ENCODE peak calls at places on chromosomes 16 and 17, in ten cellular contexts. M, Q, K, P, U, X, O, W, T and E are unnamed samples.

GRCh38 chr17:76944477-76944876 is 76.3 kb downstream of the MGAT5B start:
- DNase-seq in Q (no peak), M (no peak), U (no peak), P (no peak), X (no peak), T (no peak), O (no peak), W (no peak), K (no peak), E (no peak)

GRCh38 chr17:29070795-29071194 is 27.9 kb downstream of the PIPOX start:
- DNase-seq in U (no peak), O (no peak), T (no peak), M (no peak), W (no peak), X (no peak), K (no peak), Q (no peak), P (no peak), E (no peak)

GRCh38 chr17:47820023-47820789 is 1.4 kb downstream of the OSBPL7 start:
- DNase-seq in Q (no peak), W (no peak), K (no peak), O (no peak), X (no peak), T (no peak), M (no peak), U (no peak), P (no peak), E (no peak)

GRCh38 chr16:87552772-87553171 is 49.5 kb upstream of the JPH3 start:
- DNase-seq in O (no peak), X (no peak), Q (peak), T (no peak), P (no peak), U (no peak), K (peak), W (no peak), M (no peak), E (no peak)

GRCh38 chr17:44589316-44590071 is 32.2 kb downstream of the FZD2 start:
- DNase-seq in U (no peak), K (peak), M (no peak), T (no peak), Q (no peak), P (no peak), X (no peak), W (no peak), O (no peak), E (no peak)

GRCh38 chr17:1576500-1576899 is 13.9 kb upstream of the PITPNA start:
- DNase-seq in T (no peak), K (no peak), X (no peak), P (no peak), O (no peak), Q (no peak), M (no peak), W (no peak), U (no peak), E (no peak)

GRCh38 chr17:18143044-18143936 is 34.7 kb downstream of the MYO15A start:
- DNase-seq in M (no peak), T (no peak), X (no peak), U (peak), O (peak), W (no peak), P (no peak), Q (peak), K (peak), E (no peak)

GRCh38 chr17:78432226-78432894 is 53.9 kb downstream of the PGS1 start:
- DNase-seq in P (no peak), K (no peak), T (no peak), Q (no peak), M (no peak), X (no peak), O (no peak), W (no peak), U (no peak), E (no peak)

GRCh38 chr16:65789546-65789945 is 576.9 kb upstream of the CDH5 start:
- DNase-seq in W (no peak), T (no peak), Q (no peak), P (no peak), X (no peak), O (no peak), K (no peak), M (no peak), U (no peak), E (no peak)

GRCh38 chr16:22323998-22324786 is 27.0 kb downstream of the POLR3E start:
- DNase-seq in K (no peak), M (no peak), O (no peak), U (no peak), T (no peak), Q (no peak), X (no peak), P (no peak), W (no peak), E (peak)

GRCh38 chr17:17155568-17155967 is 50.6 kb downstream of the PLD6 start:
- DNase-seq in O (no peak), P (no peak), W (no peak), T (no peak), U (no peak), M (no peak), Q (no peak), X (no peak), K (peak), E (no peak)

GRCh38 chr17:15485045-15485444 is 17.6 kb upstream of the CDRT4 start:
- DNase-seq in M (no peak), K (no peak), U (no peak), T (no peak), P (no peak), O (no peak), W (no peak), X (no peak), Q (no peak), E (no peak)

GRCh38 chr17:81456798-81457197 is 55.8 kb downstream of the ACTG1 start:
- DNase-seq in P (no peak), M (no peak), O (no peak), X (no peak), W (no peak), K (no peak), U (no peak), T (no peak), Q (no peak), E (no peak)

GRCh38 chr17:39823407-39824054 is 40.6 kb downstream of the IKZF3 start:
- DNase-seq in M (no peak), O (no peak), T (no peak), X (no peak), Q (no peak), K (peak), U (no peak), P (no peak), W (no peak), E (no peak)

GRCh38 chr17:10337976-10338375 is 34.8 kb downstream of the MYH13 start:
- DNase-seq in U (peak), Q (no peak), K (no peak), P (no peak), O (peak), M (no peak), W (no peak), T (no peak), X (no peak), E (no peak)

GRCh38 chr16:83215417-83216001 is 588.7 kb downstream of the CDH13 start:
- DNase-seq in K (peak), X (peak), Q (peak), M (no peak), P (no peak), W (peak), O (peak), T (no peak), U (peak), E (no peak)

GRCh38 chr17:20925091-20925490 is 117.7 kb downstream of the USP22 start:
- DNase-seq in W (no peak), K (peak), U (no peak), O (peak), X (no peak), T (no peak), M (no peak), P (no peak), Q (peak), E (no peak)

GRCh38 chr17:48180842-48181241 is 73.3 kb downstream of the SNX11 start:
- DNase-seq in T (no peak), M (no peak), X (no peak), Q (no peak), W (no peak), O (no peak), K (no peak), P (no peak), U (no peak), E (no peak)

GRCh38 chr17:73754886-73755285 is 110.6 kb upstream of the SDK2 start:
- DNase-seq in W (no peak), X (no peak), K (no peak), U (no peak), T (no peak), P (no peak), M (no peak), Q (no peak), O (no peak), E (no peak)

GRCh38 chr16:85480727-85481101 is 132.4 kb upstream of the GSE1 start:
- DNase-seq in O (no peak), X (no peak), P (no peak), T (no peak), M (no peak), Q (no peak), U (no peak), W (no peak), K (no peak), E (no peak)

GRCh38 chr17:31696184-31696602 is 162.9 kb downstream of the COPRS start:
- DNase-seq in Q (no peak), T (no peak), K (peak), O (peak), P (no peak), U (peak), M (no peak), W (no peak), X (no peak), E (peak)

GRCh38 chr17:12691173-12691572 is 25.5 kb downstream of the MYOCD start:
- DNase-seq in M (no peak), W (no peak), K (no peak), X (no peak), O (no peak), T (no peak), P (no peak), Q (no peak), U (no peak), E (no peak)

GRCh38 chr17:32267690-32268205 is 2.1 kb downstream of the RHBDL3 start:
- DNase-seq in M (no peak), U (peak), K (peak), W (no peak), Q (peak), T (no peak), X (no peak), O (no peak), P (no peak), E (no peak)

GRCh38 chr17:73360961-73361761 is 49.4 kb upstream of the CDC42EP4 start:
- DNase-seq in W (no peak), X (no peak), Q (no peak), P (no peak), M (no peak), O (no peak), T (no peak), U (no peak), K (no peak), E (no peak)

GRCh38 chr16:87713469-87714229 is 52.1 kb downstream of the KLHDC4 start:
- DNase-seq in O (no peak), W (peak), K (no peak), Q (no peak), P (peak), M (no peak), T (no peak), X (peak), U (no peak), E (no peak)

GRCh38 chr17:44198721-44199552 is 747 bp downstream of the ATXN7L3 start:
- DNase-seq in W (peak), M (peak), O (peak), T (peak), Q (peak), K (peak), P (peak), X (no peak), U (peak), E (no peak)

GRCh38 chr17:62628845-62629555 is 1.5 kb downstream of the MRC2 start:
- DNase-seq in M (no peak), P (no peak), W (no peak), Q (no peak), U (peak), K (peak), O (peak), X (no peak), T (no peak), E (peak)

GRCh38 chr16:73993878-73994277 is 302.7 kb upstream of the PSMD7 start:
- DNase-seq in W (no peak), K (no peak), X (no peak), U (no peak), Q (no peak), P (no peak), M (no peak), T (no peak), O (no peak), E (no peak)

GRCh38 chr17:28963212-28963611 is 11.9 kb upstream of the PHF12 start:
- DNase-seq in O (peak), X (no peak), Q (no peak), M (no peak), P (no peak), W (no peak), U (no peak), K (no peak), T (no peak), E (no peak)

GRCh38 chr17:45149037-45149668 is 878 bp downstream of the HEXIM1 start:
- DNase-seq in O (peak), W (peak), M (peak), U (peak), T (peak), X (no peak), K (peak), Q (peak), P (peak), E (peak)

GRCh38 chr17:63275318-63275967 is 170.7 kb downstream of the CYB561 start:
- DNase-seq in O (peak), Q (peak), K (peak), P (no peak), X (no peak), M (no peak), W (no peak), U (peak), T (no peak), E (no peak)

GRCh38 chr17:74892013-74892841 is 1.2 kb downstream of the FADS6 start:
- DNase-seq in P (no peak), U (no peak), W (no peak), Q (no peak), T (peak), K (no peak), X (no peak), O (no peak), M (peak), E (no peak)

GRCh38 chr16:1771072-1771863 is at the start of gene NME3:
- DNase-seq in M (peak), Q (peak), T (peak), P (peak), O (peak), X (peak), W (peak), U (peak), K (peak), E (no peak)

GRCh38 chr16:47258874-47259461 is 115.2 kb upstream of the NETO2 start:
- DNase-seq in Q (peak), W (no peak), U (peak), M (peak), X (no peak), O (peak), K (peak), P (no peak), T (no peak), E (no peak)